ENCODE peak calls at places on chromosomes 4 and X, in seven cellular contexts. L, A, V, R, J, Z and M are unnamed samples.

GRCh38 chr4:48470570-48470969 is 12.6 kb upstream of the SLC10A4 start:
- DNase-seq in L (no peak), A (no peak), V (no peak), R (no peak), J (no peak), Z (no peak), M (no peak)

GRCh38 chr4:16914208-16914607 is 15.8 kb upstream of the LDB2 start:
- DNase-seq in L (peak), A (no peak), V (peak), R (peak), J (no peak), Z (no peak), M (peak)

GRCh38 chr4:86500527-86500926 is 93.6 kb upstream of the PTPN13 start:
- DNase-seq in L (peak), A (no peak), V (no peak), R (no peak), J (no peak), Z (no peak), M (peak)

GRCh38 chrX:48971325-48972213 is at the start of gene KCND1:
- DNase-seq in L (peak), A (no peak), V (peak), R (peak), J (no peak), Z (no peak), M (peak)

GRCh38 chr4:169270156-169270809 is 473 bp downstream of the SH3RF1 start:
- DNase-seq in L (peak), A (no peak), V (peak), R (peak), J (no peak), Z (no peak), M (no peak)

GRCh38 chr4:25367877-25368276 is 9.2 kb upstream of the ANAPC4 start:
- DNase-seq in L (no peak), A (no peak), V (no peak), R (no peak), J (no peak), Z (no peak), M (no peak)

GRCh38 chr4:47598320-47598719 is 113.2 kb downstream of the ATP10D start:
- DNase-seq in L (no peak), A (no peak), V (peak), R (no peak), J (no peak), Z (no peak), M (no peak)

GRCh38 chr4:42618018-42618417 is 38.9 kb downstream of the ATP8A1 start:
- DNase-seq in L (no peak), A (no peak), V (no peak), R (no peak), J (no peak), Z (no peak), M (no peak)

GRCh38 chr4:25060586-25061340 is 30.0 kb upstream of the LGI2 start:
- DNase-seq in L (no peak), A (no peak), V (peak), R (no peak), J (no peak), Z (no peak), M (no peak)